ENCODE peak calls at places on chromosome 1, in eight cellular contexts. W is stimulated activated CD4-positive, alpha-beta T cell treated with anti-CD3 and anti-CD28 coated beads, Interleukin-4, amount 100 ng/mL, for 24 hours; U is H54; I is COR-L47; F is activated T-helper 1 cell treated with anti-CD3 and anti-CD28 coated beads, Interleukin-2, amount 50 U/mL, for 16 hours; P is stromal cell of bone marrow; E is stimulated activated CD8-positive, alpha-beta memory T cell treated with anti-CD3 and anti-CD28 coated beads, Interleukin-15, amount 100 ng/mL, for 24 hours; D is ureter. A is an unnamed sample.

GRCh38 chr1:65278344-65279091 is 30.8 kb upstream of the DNAJC6 start:
- DNase-seq in W (no peak), U (no peak), I (no peak), F (no peak), P (no peak), E (no peak), D (no peak), A (no peak)

GRCh38 chr1:158185770-158186705 is 5.3 kb downstream of the CD1D start:
- DNase-seq in W (no peak), U (no peak), I (no peak), F (no peak), P (no peak), E (no peak), D (no peak), A (peak)

GRCh38 chr1:10510520-10511493 is 36.1 kb downstream of the PEX14 start:
- DNase-seq in W (peak), U (peak), I (no peak), F (peak), P (peak), E (peak), D (no peak), A (peak)

GRCh38 chr1:171219751-171220385 is 28.4 kb upstream of the FMO1 start:
- DNase-seq in W (no peak), U (no peak), I (no peak), F (no peak), P (peak), E (no peak), D (no peak), A (peak)

GRCh38 chr1:10730985-10731384 is 65.5 kb downstream of the CASZ1 start:
- DNase-seq in W (no peak), U (peak), I (no peak), F (no peak), P (peak), E (no peak), D (no peak), A (no peak)

GRCh38 chr1:87501738-87502137 is 173.1 kb downstream of the LMO4 start:
- DNase-seq in W (no peak), U (no peak), I (no peak), F (no peak), P (no peak), E (no peak), D (no peak), A (no peak)

GRCh38 chr1:15244813-15245212 is 2.2 kb upstream of the FHAD1 start:
- DNase-seq in W (no peak), U (no peak), I (no peak), F (no peak), P (no peak), E (no peak), D (no peak), A (no peak)

GRCh38 chr1:87333692-87334347 is 5.1 kb downstream of the LMO4 start:
- DNase-seq in W (no peak), U (no peak), I (no peak), F (no peak), P (no peak), E (no peak), D (no peak), A (no peak)

GRCh38 chr1:117809764-117810163 is 119.7 kb downstream of the GDAP2 start:
- DNase-seq in W (no peak), U (no peak), I (no peak), F (no peak), P (no peak), E (no peak), D (no peak), A (no peak)

GRCh38 chr1:7400566-7400965 is 370.5 kb upstream of the VAMP3 start:
- DNase-seq in W (no peak), U (no peak), I (no peak), F (no peak), P (no peak), E (no peak), D (peak), A (no peak)

GRCh38 chr1:205440476-205441317 is 15.1 kb downstream of the BLACAT1 start:
- DNase-seq in W (peak), U (peak), I (no peak), F (peak), P (no peak), E (no peak), D (no peak), A (peak)

GRCh38 chr1:182257369-182258063 is 134.1 kb downstream of the GLUL start:
- DNase-seq in W (no peak), U (no peak), I (no peak), F (no peak), P (no peak), E (no peak), D (no peak), A (no peak)

GRCh38 chr1:77582905-77583304 is 99.6 kb downstream of the ZZZ3 start:
- DNase-seq in W (no peak), U (no peak), I (no peak), F (no peak), P (no peak), E (no peak), D (no peak), A (no peak)

GRCh38 chr1:200518524-200518923 is 102.0 kb downstream of the KIF14 start:
- DNase-seq in W (no peak), U (no peak), I (no peak), F (no peak), P (no peak), E (no peak), D (no peak), A (no peak)

GRCh38 chr1:244834596-244835275 is 722 bp upstream of the COX20 start:
- DNase-seq in W (peak), U (peak), I (peak), F (peak), P (peak), E (peak), D (peak), A (peak)

GRCh38 chr1:94316836-94317789 is 79.7 kb upstream of the ARHGAP29 start:
- DNase-seq in W (no peak), U (no peak), I (no peak), F (no peak), P (no peak), E (no peak), D (no peak), A (no peak)

GRCh38 chr1:118661769-118662320 is 326.3 kb downstream of the TBX15 start:
- DNase-seq in W (no peak), U (no peak), I (no peak), F (no peak), P (no peak), E (no peak), D (no peak), A (no peak)

A was measured in COLO829.